ENCODE peak calls at places on chromosomes 6 and 20, in nine cellular contexts. V is pancreas; Z is sigmoid colon; X is GM23338; N is naive thymus-derived CD4-positive, alpha-beta T cell; H is brain microvascular endothelial cell; R is tibial artery; I is esophagus squamous epithelium; K is astrocyte. Y is an unnamed sample.

GRCh38 chr6:116217069-116217468 is 36.8 kb downstream of the TSPYL4 start:
- DNase-seq in V (no peak), Z (no peak), X (peak; percentile 47), N (peak; percentile 26), H (no peak), R (no peak), I (no peak), K (peak; percentile 11), Y (no peak)

GRCh38 chr20:36128463-36129176 is 25.9 kb upstream of the EPB41L1 start:
- DNase-seq in V (no peak), Z (no peak), X (no peak), N (no peak), H (peak; percentile 37), R (no peak), I (no peak), K (peak; percentile 65), Y (no peak)

GRCh38 chr20:62728028-62728780 is 19.6 kb downstream of the NTSR1 start:
- DNase-seq in V (no peak), Z (peak; percentile 60), X (no peak), N (no peak), H (no peak), R (peak; percentile 61), I (no peak), K (no peak), Y (no peak)

GRCh38 chr20:9626357-9626756 is 112.0 kb downstream of the LAMP5 start:
- DNase-seq in V (no peak), Z (no peak), X (no peak), N (no peak), H (no peak), R (no peak), I (no peak), K (no peak), Y (no peak)

GRCh38 chr20:52481443-52481842 is 289.9 kb upstream of the ZFP64 start:
- DNase-seq in V (no peak), Z (no peak), X (no peak), N (no peak), H (no peak), R (no peak), I (no peak), K (no peak), Y (no peak)

GRCh38 chr20:31543966-31544598 is 29.8 kb downstream of the HM13 start:
- DNase-seq in V (no peak), Z (no peak), X (no peak), N (no peak), H (peak; percentile 89), R (no peak), I (no peak), K (peak; percentile 95), Y (no peak)

GRCh38 chr20:57930328-57930727 is 220.5 kb upstream of the PMEPA1 start:
- DNase-seq in V (no peak), Z (no peak), X (no peak), N (no peak), H (no peak), R (no peak), I (no peak), K (no peak), Y (no peak)

GRCh38 chr20:15487030-15487429 is 1086.2 kb downstream of the KIF16B start:
- DNase-seq in V (no peak), Z (no peak), X (no peak), N (no peak), H (peak; percentile 29), R (no peak), I (no peak), K (peak; percentile 2), Y (no peak)

GRCh38 chr6:132341646-132342045 is 59.6 kb downstream of the MOXD1 start:
- DNase-seq in V (no peak), Z (no peak), X (no peak), N (no peak), H (no peak), R (no peak), I (no peak), K (peak; percentile 36), Y (no peak)

GRCh38 chr20:8153281-8153908 is 21.3 kb downstream of the PLCB1 start:
- DNase-seq in V (no peak), Z (no peak), X (no peak), N (no peak), H (peak; percentile 60), R (no peak), I (no peak), K (no peak), Y (no peak)

GRCh38 chr6:136823128-136823660 is 802 bp downstream of the PEX7 start:
- DNase-seq in V (no peak), Z (no peak), X (no peak), N (peak; percentile 6), H (no peak), R (no peak), I (no peak), K (peak; percentile 7), Y (no peak)

GRCh38 chr6:161434921-161435411 is 161.1 kb upstream of the AGPAT4 start:
- DNase-seq in V (no peak), Z (no peak), X (no peak), N (no peak), H (peak; percentile 94), R (no peak), I (no peak), K (peak; percentile 100), Y (no peak)

GRCh38 chr20:14860410-14860814 is 523.0 kb upstream of the FLRT3 start:
- DNase-seq in V (no peak), Z (no peak), X (peak; percentile 71), N (no peak), H (no peak), R (no peak), I (no peak), K (no peak), Y (peak; percentile 62)

GRCh38 chr6:157946865-157947532 is 34.7 kb upstream of the SYNJ2 start:
- DNase-seq in V (no peak), Z (no peak), X (peak; percentile 45), N (peak; percentile 33), H (no peak), R (no peak), I (no peak), K (no peak), Y (peak; percentile 72)

GRCh38 chr6:19325335-19325789 is 511.8 kb upstream of the ID4 start:
- DNase-seq in V (no peak), Z (no peak), X (no peak), N (no peak), H (no peak), R (peak; percentile 66), I (no peak), K (no peak), Y (no peak)

GRCh38 chr6:6856538-6857523 is 250.9 kb upstream of the RREB1 start:
- DNase-seq in V (peak; percentile 65), Z (peak; percentile 76), X (peak; percentile 71), N (peak; percentile 47), H (peak; percentile 19), R (no peak), I (peak; percentile 48), K (no peak), Y (peak; percentile 73)

GRCh38 chr20:20196610-20197009 is 144.3 kb downstream of the CFAP61 start:
- DNase-seq in V (no peak), Z (no peak), X (no peak), N (no peak), H (no peak), R (no peak), I (no peak), K (no peak), Y (no peak)

GRCh38 chr6:87281426-87281825 is 41.0 kb upstream of the SMIM8 start:
- DNase-seq in V (no peak), Z (no peak), X (peak; percentile 13), N (no peak), H (no peak), R (no peak), I (no peak), K (peak; percentile 10), Y (no peak)

GRCh38 chr20:24981750-24982149 is 10.8 kb downstream of the APMAP start:
- DNase-seq in V (no peak), Z (peak; percentile 77), X (no peak), N (no peak), H (no peak), R (peak; percentile 73), I (no peak), K (no peak), Y (no peak)

GRCh38 chr6:106883808-106884262 is 90.7 kb downstream of the CD24 start:
- DNase-seq in V (no peak), Z (no peak), X (peak; percentile 23), N (no peak), H (no peak), R (no peak), I (no peak), K (no peak), Y (no peak)

GRCh38 chr6:127869772-127870404 is 31.0 kb downstream of the THEMIS start:
- DNase-seq in V (no peak), Z (no peak), X (no peak), N (no peak), H (no peak), R (no peak), I (no peak), K (no peak), Y (no peak)

GRCh38 chr20:22752324-22752723 is 168.0 kb upstream of the FOXA2 start:
- DNase-seq in V (no peak), Z (no peak), X (no peak), N (no peak), H (no peak), R (no peak), I (no peak), K (no peak), Y (no peak)

GRCh38 chr6:10587694-10588392 is 66.7 kb downstream of the GCNT2 start:
- DNase-seq in V (no peak), Z (no peak), X (no peak), N (no peak), H (no peak), R (no peak), I (no peak), K (no peak), Y (no peak)
- H3K4me3 ChIP-seq in V (no peak overlapping the region), Z (peak overlapping the region; percentile 21), X (peak overlapping the region; percentile 60), N (no peak overlapping the region), H (no peak overlapping the region), R (no peak overlapping the region), I (no peak overlapping the region), K (no peak overlapping the region), Y (peak overlapping the region; percentile 32)

GRCh38 chr6:32184084-32184640 is at the start of gene AGER:
- DNase-seq in V (no peak), Z (no peak), X (no peak), N (no peak), H (no peak), R (peak; percentile 62), I (no peak), K (no peak), Y (peak; percentile 35)
- H3K36me3 ChIP-seq in V (no peaks in the 10 kb centered on the region), Z (peaks cover 21% of the 10 kb centered on the region), X (peaks cover 5% of the 10 kb centered on the region), N (peaks cover 15% of the 10 kb centered on the region), H (peaks cover 50% of the 10 kb centered on the region), R (peaks cover 66% of the 10 kb centered on the region), I (peaks cover 19% of the 10 kb centered on the region), K (peaks cover 18% of the 10 kb centered on the region), Y (peaks cover 28% of the 10 kb centered on the region)

GRCh38 chr20:34927736-34928135 is 27.9 kb downstream of the GSS start:
- DNase-seq in V (no peak), Z (no peak), X (no peak), N (no peak), H (no peak), R (no peak), I (no peak), K (no peak), Y (no peak)
- H3K27me3 ChIP-seq in V (no peaks in the 10 kb centered on the region), Z (no peaks in the 10 kb centered on the region), X (no peaks in the 10 kb centered on the region), N (no peaks in the 10 kb centered on the region), H (no peaks in the 10 kb centered on the region), R (no peaks in the 10 kb centered on the region), I (no peaks in the 10 kb centered on the region), K (no peaks in the 10 kb centered on the region), Y (no peaks in the 10 kb centered on the region)

DNA sequence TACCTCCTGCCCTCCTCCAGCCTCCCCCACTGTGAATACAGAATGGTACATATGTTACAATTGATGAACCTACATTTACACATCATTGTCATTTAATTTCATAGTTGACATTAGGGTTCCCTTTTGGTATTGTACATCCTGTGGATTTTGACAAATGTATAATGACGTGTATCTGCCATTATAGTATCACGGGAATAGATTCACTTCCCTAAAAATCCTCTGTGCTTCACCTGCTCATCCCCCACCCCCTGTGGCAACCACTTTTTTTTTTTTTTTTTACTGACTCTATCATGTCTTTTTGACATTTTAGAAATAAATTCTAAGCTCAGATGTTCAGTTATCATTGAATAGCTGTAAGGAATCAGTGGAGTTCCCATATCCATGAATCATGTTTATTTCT is 30.4 kb downstream of the HECA start:
- DNase-seq in V (no peak), Z (no peak), X (no peak), N (no peak), H (no peak), R (no peak), I (no peak), K (no peak), Y (no peak)
- H3K4me3 ChIP-seq in V (no peak overlapping the region), Z (no peak overlapping the region), X (no peak overlapping the region), N (no peak overlapping the region), H (no peak overlapping the region), R (no peak overlapping the region), I (no peak overlapping the region), K (no peak overlapping the region), Y (no peak overlapping the region)

Y was measured in H7.